ENCODE peak calls at places on chromosomes 3 and 15, in five cellular contexts. K is heart left ventricle, T is transverse colon, D is GM06990, Y is tibial artery. O is an unnamed sample.

GRCh38 chr15:56765252-56765651 is 31.9 kb upstream of the ZNF280D start:
- DNase-seq in K (no peak), T (no peak), D (no peak), Y (no peak), O (no peak)

GRCh38 chr3:193764959-193765358 is 172.0 kb downstream of the OPA1 start:
- DNase-seq in K (no peak), T (no peak), D (no peak), Y (no peak), O (no peak)

GRCh38 chr3:109563149-109563548 is 225.8 kb upstream of the DPPA4 start:
- DNase-seq in K (no peak), T (no peak), D (no peak), Y (no peak), O (no peak)

GRCh38 chr3:71444028-71444860 is 139.3 kb downstream of the FOXP1 start:
- DNase-seq in K (peak; percentile 58), T (peak; percentile 64), D (peak; percentile 62), Y (no peak), O (peak; percentile 70)

GRCh38 chr3:186021673-186022362 is 84.0 kb upstream of the TRA2B start:
- DNase-seq in K (no peak), T (no peak), D (no peak), Y (peak; percentile 67), O (no peak)

GRCh38 chr15:63288778-63289378 is 11.5 kb downstream of the APH1B start:
- DNase-seq in K (no peak), T (no peak), D (no peak), Y (no peak), O (no peak)

GRCh38 chr15:92803852-92804609 is 96.1 kb upstream of the CHD2 start:
- DNase-seq in K (no peak), T (peak; percentile 79), D (no peak), Y (peak; percentile 92), O (peak; percentile 48)

GRCh38 chr3:147038456-147038855 is 367.9 kb downstream of the ZIC4 start:
- DNase-seq in K (no peak), T (no peak), D (no peak), Y (no peak), O (no peak)

GRCh38 chr3:195774917-195775316 is 36.8 kb downstream of the MUC4 start:
- DNase-seq in K (peak; percentile 38), T (peak; percentile 22), D (no peak), Y (no peak), O (no peak)

GRCh38 chr3:177620073-177620472 is 422.8 kb upstream of the TBL1XR1 start:
- DNase-seq in K (no peak), T (no peak), D (no peak), Y (no peak), O (no peak)

GRCh38 chr3:23735575-23736326 is 70.0 kb upstream of the UBE2E1 start:
- DNase-seq in K (peak; percentile 42), T (no peak), D (no peak), Y (no peak), O (no peak)

GRCh38 chr3:187197255-187197654 is at the start of gene RTP1:
- DNase-seq in K (no peak), T (no peak), D (no peak), Y (no peak), O (no peak)

GRCh38 chr3:186014866-186015265 is 77.1 kb upstream of the TRA2B start:
- DNase-seq in K (no peak), T (no peak), D (no peak), Y (no peak), O (no peak)

GRCh38 chr3:4814904-4815574 is 164.2 kb upstream of the BHLHE40 start:
- DNase-seq in K (no peak), T (no peak), D (no peak), Y (no peak), O (no peak)

GRCh38 chr3:50519471-50520089 is 16.1 kb upstream of the CACNA2D2 start:
- DNase-seq in K (peak; percentile 52), T (peak; percentile 77), D (peak; percentile 25), Y (no peak), O (peak; percentile 26)

GRCh38 chr3:8593022-8593817 is 51.4 kb downstream of the SSUH2 start:
- DNase-seq in K (no peak), T (no peak), D (no peak), Y (no peak), O (no peak)

GRCh38 chr15:32994810-32995424 is 199.6 kb downstream of the FMN1 start:
- DNase-seq in K (no peak), T (no peak), D (no peak), Y (no peak), O (no peak)
- TF ChIP-seq CTCF in K (peak; percentile 62), T (peak; percentile 51), D (peak; percentile 47), Y (peak; percentile 46), O (peak; percentile 40)

GRCh38 chr15:23038741-23039150 is 623 bp downstream of the TUBGCP5 start:
- DNase-seq in K (no peak), T (peak; percentile 18), D (no peak), Y (no peak), O (no peak)
- H3K4me3 ChIP-seq in K (peak overlapping the region; percentile 92), T (peak overlapping the region; percentile 79), D (peak overlapping the region; percentile 88), Y (peak overlapping the region; percentile 80), O (peak overlapping the region; percentile 68)

GRCh38 chr3:126947429-126947828 is 35.5 kb upstream of the PLXNA1 start:
- DNase-seq in K (no peak), T (no peak), D (no peak), Y (no peak), O (no peak)

GRCh38 chr3:126945891-126946290 is 37.0 kb upstream of the PLXNA1 start:
- DNase-seq in K (no peak), T (no peak), D (no peak), Y (no peak), O (no peak)

GRCh38 chr3:126946387-126946786 is 36.5 kb upstream of the PLXNA1 start:
- DNase-seq in K (no peak), T (no peak), D (no peak), Y (no peak), O (no peak)

GRCh38 chr3:126944089-126944965 is 38.6 kb upstream of the PLXNA1 start:
- DNase-seq in K (no peak), T (no peak), D (no peak), Y (peak; percentile 53), O (no peak)

GRCh38 chr3:126945171-126945721 is 37.7 kb upstream of the PLXNA1 start:
- DNase-seq in K (no peak), T (no peak), D (no peak), Y (no peak), O (no peak)
- TF ChIP-seq CTCF in K (no peak), T (no peak), D (peak; percentile 20), Y (no peak), O (no peak)

GRCh38 chr15:67307156-67307555 is 52.6 kb downstream of the IQCH start:
- DNase-seq in K (no peak), T (no peak), D (no peak), Y (no peak), O (no peak)

GRCh38 chr15:67305506-67305905 is 50.9 kb downstream of the IQCH start:
- DNase-seq in K (no peak), T (no peak), D (no peak), Y (no peak), O (no peak)

GRCh38 chr15:67307889-67308597 is 53.5 kb downstream of the IQCH start:
- DNase-seq in K (no peak), T (no peak), D (no peak), Y (no peak), O (no peak)

GRCh38 chr15:67303490-67304363 is 49.1 kb downstream of the IQCH start:
- DNase-seq in K (no peak), T (peak; percentile 10), D (peak; percentile 9), Y (no peak), O (peak; percentile 29)

GRCh38 chr15:67304778-67305177 is 50.2 kb downstream of the IQCH start:
- DNase-seq in K (no peak), T (no peak), D (no peak), Y (no peak), O (no peak)
- H3K4me3 ChIP-seq in K (no peak overlapping the region), T (no peak overlapping the region), D (no peak overlapping the region), Y (no peak overlapping the region), O (no peak overlapping the region)

DNA sequence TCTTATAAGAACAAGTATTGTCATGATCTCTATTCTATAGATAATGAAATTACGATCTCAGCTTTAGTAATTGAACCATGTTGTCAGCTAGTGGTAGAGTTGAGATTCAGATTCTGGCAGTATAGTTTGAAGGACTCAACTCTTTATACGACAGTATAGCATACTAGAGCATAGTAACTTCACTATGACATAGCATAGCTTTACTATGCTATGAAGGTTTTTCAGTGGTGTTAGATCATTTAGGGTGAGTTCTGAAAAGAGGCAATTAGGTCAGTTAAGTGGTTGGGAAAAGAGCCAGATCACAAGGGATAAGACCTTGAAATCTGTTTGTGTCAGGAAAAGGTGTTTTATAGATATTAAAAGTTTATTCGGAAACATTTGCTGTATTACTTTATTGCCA is 8.1 kb downstream of the STX19 start:
- DNase-seq in K (no peak), T (no peak), D (no peak), Y (no peak), O (no peak)
- TF ChIP-seq CTCF in K (no peak), T (no peak), D (no peak), Y (no peak), O (no peak)

GRCh38 chr3:149203758-149204157 is 17.9 kb downstream of the CP start:
- DNase-seq in K (no peak), T (no peak), D (peak; percentile 32), Y (no peak), O (peak; percentile 49)

GRCh38 chr3:149195221-149195620 is 26.4 kb downstream of the CP start:
- DNase-seq in K (no peak), T (no peak), D (no peak), Y (no peak), O (no peak)

GRCh38 chr3:149198611-149199010 is 23.0 kb downstream of the CP start:
- DNase-seq in K (no peak), T (no peak), D (no peak), Y (no peak), O (no peak)

GRCh38 chr3:149197669-149198068 is 24.0 kb downstream of the CP start:
- DNase-seq in K (no peak), T (no peak), D (no peak), Y (no peak), O (no peak)

DNA sequence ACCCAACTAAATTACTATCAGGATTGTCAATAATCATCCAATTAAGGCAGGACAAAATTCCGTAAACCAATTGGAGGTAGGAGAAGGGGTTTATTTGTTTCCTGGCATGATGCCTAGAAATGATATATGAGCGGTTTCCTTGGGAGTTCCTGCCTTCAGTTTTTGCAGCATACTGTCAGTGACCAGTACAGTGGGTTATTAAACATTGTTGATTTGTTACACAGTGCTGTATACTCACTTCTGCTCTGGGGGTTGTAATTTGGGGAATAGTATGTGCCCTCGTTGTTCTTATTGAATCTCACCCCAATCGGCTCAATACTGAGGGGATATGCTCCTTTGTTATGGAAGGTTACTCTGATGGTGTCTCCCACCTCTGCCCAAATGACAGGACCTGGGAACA is 22.2 kb downstream of the CP start:
- DNase-seq in K (no peak), T (no peak), D (no peak), Y (no peak), O (no peak)
- H3K4me3 ChIP-seq in K (no peak overlapping the region), T (no peak overlapping the region), D (no peak overlapping the region), Y (no peak overlapping the region), O (no peak overlapping the region)

O was measured in GM12864.